ENCODE peak calls at places on chromosome 9, in seven cellular contexts. One of them, this sample, is unnamed.

GRCh38 chr9:107046692-107047091 is 183.7 kb downstream of the ZNF462 start:
- DNase-seq in cardiac fibroblast: no peak
- DNase-seq in IMR-90: no peak
- DNase-seq in mucosa of descending colon: no peak
- DNase-seq in PC-3: no peak
- DNase-seq in lower leg skin: no peak
- DNase-seq in transverse colon: no peak
- DNase-seq in this sample: peak; percentile 12

GRCh38 chr9:2461886-2462285 is 159.7 kb upstream of the VLDLR start:
- DNase-seq in cardiac fibroblast: peak; percentile 21
- DNase-seq in IMR-90: no peak
- DNase-seq in mucosa of descending colon: no peak
- DNase-seq in PC-3: no peak
- DNase-seq in lower leg skin: no peak
- DNase-seq in transverse colon: no peak
- DNase-seq in this sample: no peak

GRCh38 chr9:75588808-75589207 is 301.7 kb upstream of the PCSK5 start:
- DNase-seq in cardiac fibroblast: no peak
- DNase-seq in IMR-90: no peak
- DNase-seq in mucosa of descending colon: no peak
- DNase-seq in PC-3: peak; percentile 1
- DNase-seq in lower leg skin: no peak
- DNase-seq in transverse colon: no peak
- DNase-seq in this sample: no peak

GRCh38 chr9:78261403-78262001 is 25.6 kb downstream of the CEP78 start:
- DNase-seq in cardiac fibroblast: peak; percentile 68
- DNase-seq in IMR-90: peak; percentile 55
- DNase-seq in mucosa of descending colon: no peak
- DNase-seq in PC-3: peak; percentile 38
- DNase-seq in lower leg skin: no peak
- DNase-seq in transverse colon: no peak
- DNase-seq in this sample: peak; percentile 3

GRCh38 chr9:89680547-89681467 is 76.0 kb downstream of the GADD45G start:
- DNase-seq in cardiac fibroblast: no peak
- DNase-seq in IMR-90: no peak
- DNase-seq in mucosa of descending colon: no peak
- DNase-seq in PC-3: no peak
- DNase-seq in lower leg skin: no peak
- DNase-seq in transverse colon: no peak
- DNase-seq in this sample: no peak

GRCh38 chr9:75378036-75378435 is 289.7 kb downstream of the OSTF1 start:
- DNase-seq in cardiac fibroblast: no peak
- DNase-seq in IMR-90: no peak
- DNase-seq in mucosa of descending colon: peak; percentile 62
- DNase-seq in PC-3: no peak
- DNase-seq in lower leg skin: peak; percentile 88
- DNase-seq in transverse colon: no peak
- DNase-seq in this sample: no peak

GRCh38 chr9:6902423-6902822 is 144.7 kb downstream of the KDM4C start:
- DNase-seq in cardiac fibroblast: peak; percentile 24
- DNase-seq in IMR-90: peak; percentile 9
- DNase-seq in mucosa of descending colon: no peak
- DNase-seq in PC-3: peak; percentile 81
- DNase-seq in lower leg skin: no peak
- DNase-seq in transverse colon: no peak
- DNase-seq in this sample: no peak

GRCh38 chr9:85431396-85432102 is 310.2 kb downstream of the AGTPBP1 start:
- DNase-seq in cardiac fibroblast: no peak
- DNase-seq in IMR-90: no peak
- DNase-seq in mucosa of descending colon: no peak
- DNase-seq in PC-3: peak; percentile 89
- DNase-seq in lower leg skin: no peak
- DNase-seq in transverse colon: no peak
- DNase-seq in this sample: no peak

GRCh38 chr9:101201626-101202025 is 173.1 kb downstream of the PLPPR1 start:
- DNase-seq in cardiac fibroblast: no peak
- DNase-seq in IMR-90: no peak
- DNase-seq in mucosa of descending colon: no peak
- DNase-seq in PC-3: no peak
- DNase-seq in lower leg skin: no peak
- DNase-seq in transverse colon: no peak
- DNase-seq in this sample: no peak

GRCh38 chr9:134546231-134546731 is 95.3 kb upstream of the COL5A1 start:
- DNase-seq in cardiac fibroblast: peak; percentile 60
- DNase-seq in IMR-90: peak; percentile 26
- DNase-seq in mucosa of descending colon: peak; percentile 40
- DNase-seq in PC-3: no peak
- DNase-seq in lower leg skin: no peak
- DNase-seq in transverse colon: no peak
- DNase-seq in this sample: no peak

GRCh38 chr9:13026956-13027355 is 252.1 kb downstream of the LURAP1L start:
- DNase-seq in cardiac fibroblast: no peak
- DNase-seq in IMR-90: no peak
- DNase-seq in mucosa of descending colon: no peak
- DNase-seq in PC-3: no peak
- DNase-seq in lower leg skin: no peak
- DNase-seq in transverse colon: no peak
- DNase-seq in this sample: no peak

GRCh38 chr9:93830224-93830596 is 124.9 kb downstream of the BARX1 start:
- DNase-seq in cardiac fibroblast: no peak
- DNase-seq in IMR-90: no peak
- DNase-seq in mucosa of descending colon: no peak
- DNase-seq in PC-3: no peak
- DNase-seq in lower leg skin: no peak
- DNase-seq in transverse colon: no peak
- DNase-seq in this sample: no peak

GRCh38 chr9:123339666-123340414 is 16.2 kb upstream of the CRB2 start:
- DNase-seq in cardiac fibroblast: no peak
- DNase-seq in IMR-90: no peak
- DNase-seq in mucosa of descending colon: no peak
- DNase-seq in PC-3: peak; percentile 23
- DNase-seq in lower leg skin: no peak
- DNase-seq in transverse colon: peak; percentile 47
- DNase-seq in this sample: peak; percentile 87

GRCh38 chr9:114271556-114272510 is 51.1 kb upstream of the ORM1 start:
- DNase-seq in cardiac fibroblast: peak; percentile 46
- DNase-seq in IMR-90: peak; percentile 58
- DNase-seq in mucosa of descending colon: no peak
- DNase-seq in PC-3: peak; percentile 15
- DNase-seq in lower leg skin: no peak
- DNase-seq in transverse colon: peak; percentile 23
- DNase-seq in this sample: no peak

GRCh38 chr9:94779101-94779500 is 52.6 kb downstream of the AOPEP start:
- DNase-seq in cardiac fibroblast: no peak
- DNase-seq in IMR-90: no peak
- DNase-seq in mucosa of descending colon: no peak
- DNase-seq in PC-3: peak; percentile 19
- DNase-seq in lower leg skin: no peak
- DNase-seq in transverse colon: no peak
- DNase-seq in this sample: no peak

GRCh38 chr9:133067006-133067405 is 5.2 kb downstream of the CEL start:
- DNase-seq in cardiac fibroblast: no peak
- DNase-seq in IMR-90: no peak
- DNase-seq in mucosa of descending colon: no peak
- DNase-seq in PC-3: no peak
- DNase-seq in lower leg skin: no peak
- DNase-seq in transverse colon: no peak
- DNase-seq in this sample: no peak

GRCh38 chr9:78273761-78274160 is 23.2 kb upstream of the PSAT1 start:
- DNase-seq in cardiac fibroblast: no peak
- DNase-seq in IMR-90: peak; percentile 74
- DNase-seq in mucosa of descending colon: no peak
- DNase-seq in PC-3: no peak
- DNase-seq in lower leg skin: no peak
- DNase-seq in transverse colon: no peak
- DNase-seq in this sample: no peak

GRCh38 chr9:116877072-116877471 is 190.0 kb downstream of the TRIM32 start:
- DNase-seq in cardiac fibroblast: no peak
- DNase-seq in IMR-90: no peak
- DNase-seq in mucosa of descending colon: no peak
- DNase-seq in PC-3: no peak
- DNase-seq in lower leg skin: no peak
- DNase-seq in transverse colon: no peak
- DNase-seq in this sample: no peak

GRCh38 chr9:121743441-121744001 is 92.1 kb downstream of the DAB2IP start:
- DNase-seq in cardiac fibroblast: peak; percentile 88
- DNase-seq in IMR-90: peak; percentile 89
- DNase-seq in mucosa of descending colon: peak; percentile 86
- DNase-seq in PC-3: peak; percentile 82
- DNase-seq in lower leg skin: peak; percentile 62
- DNase-seq in transverse colon: peak; percentile 82
- DNase-seq in this sample: no peak

GRCh38 chr9:84285381-84285780 is 55.2 kb downstream of the SLC28A3 start:
- DNase-seq in cardiac fibroblast: no peak
- DNase-seq in IMR-90: no peak
- DNase-seq in mucosa of descending colon: no peak
- DNase-seq in PC-3: no peak
- DNase-seq in lower leg skin: no peak
- DNase-seq in transverse colon: no peak
- DNase-seq in this sample: no peak

GRCh38 chr9:96026655-96027213 is 151.2 kb downstream of the ERCC6L2 start:
- DNase-seq in cardiac fibroblast: no peak
- DNase-seq in IMR-90: no peak
- DNase-seq in mucosa of descending colon: no peak
- DNase-seq in PC-3: no peak
- DNase-seq in lower leg skin: no peak
- DNase-seq in transverse colon: no peak
- DNase-seq in this sample: no peak
- H3K4me3 ChIP-seq in cardiac fibroblast: no peak overlapping the region
- H3K4me3 ChIP-seq in IMR-90: no peak overlapping the region
- H3K4me3 ChIP-seq in mucosa of descending colon: no peak overlapping the region
- H3K4me3 ChIP-seq in PC-3: no peak overlapping the region
- H3K4me3 ChIP-seq in lower leg skin: no peak overlapping the region
- H3K4me3 ChIP-seq in transverse colon: no peak overlapping the region
- H3K4me3 ChIP-seq in this sample: no peak overlapping the region

GRCh38 chr9:19967567-19968459 is 179.0 kb upstream of the SLC24A2 start:
- DNase-seq in cardiac fibroblast: no peak
- DNase-seq in IMR-90: no peak
- DNase-seq in mucosa of descending colon: no peak
- DNase-seq in PC-3: no peak
- DNase-seq in lower leg skin: no peak
- DNase-seq in transverse colon: no peak
- DNase-seq in this sample: no peak
- TF ChIP-seq CTCF in cardiac fibroblast: no peak
- TF ChIP-seq CTCF in IMR-90: no peak
- TF ChIP-seq CTCF in mucosa of descending colon: no peak
- TF ChIP-seq CTCF in PC-3: peak; percentile 8
- TF ChIP-seq CTCF in lower leg skin: no peak
- TF ChIP-seq CTCF in transverse colon: no peak
- TF ChIP-seq CTCF in this sample: no peak

GRCh38 chr9:137096785-137097546 is 10.2 kb downstream of the MAN1B1 start:
- DNase-seq in cardiac fibroblast: no peak
- DNase-seq in IMR-90: no peak
- DNase-seq in mucosa of descending colon: no peak
- DNase-seq in PC-3: no peak
- DNase-seq in lower leg skin: no peak
- DNase-seq in transverse colon: no peak
- DNase-seq in this sample: no peak

GRCh38 chr9:137097761-137098462 is 11.1 kb downstream of the MAN1B1 start:
- DNase-seq in cardiac fibroblast: no peak
- DNase-seq in IMR-90: no peak
- DNase-seq in mucosa of descending colon: no peak
- DNase-seq in PC-3: no peak
- DNase-seq in lower leg skin: no peak
- DNase-seq in transverse colon: no peak
- DNase-seq in this sample: no peak

GRCh38 chr9:137099231-137099630 is 12.4 kb downstream of the MAN1B1 start:
- DNase-seq in cardiac fibroblast: no peak
- DNase-seq in IMR-90: no peak
- DNase-seq in mucosa of descending colon: no peak
- DNase-seq in PC-3: no peak
- DNase-seq in lower leg skin: no peak
- DNase-seq in transverse colon: no peak
- DNase-seq in this sample: no peak

DNA sequence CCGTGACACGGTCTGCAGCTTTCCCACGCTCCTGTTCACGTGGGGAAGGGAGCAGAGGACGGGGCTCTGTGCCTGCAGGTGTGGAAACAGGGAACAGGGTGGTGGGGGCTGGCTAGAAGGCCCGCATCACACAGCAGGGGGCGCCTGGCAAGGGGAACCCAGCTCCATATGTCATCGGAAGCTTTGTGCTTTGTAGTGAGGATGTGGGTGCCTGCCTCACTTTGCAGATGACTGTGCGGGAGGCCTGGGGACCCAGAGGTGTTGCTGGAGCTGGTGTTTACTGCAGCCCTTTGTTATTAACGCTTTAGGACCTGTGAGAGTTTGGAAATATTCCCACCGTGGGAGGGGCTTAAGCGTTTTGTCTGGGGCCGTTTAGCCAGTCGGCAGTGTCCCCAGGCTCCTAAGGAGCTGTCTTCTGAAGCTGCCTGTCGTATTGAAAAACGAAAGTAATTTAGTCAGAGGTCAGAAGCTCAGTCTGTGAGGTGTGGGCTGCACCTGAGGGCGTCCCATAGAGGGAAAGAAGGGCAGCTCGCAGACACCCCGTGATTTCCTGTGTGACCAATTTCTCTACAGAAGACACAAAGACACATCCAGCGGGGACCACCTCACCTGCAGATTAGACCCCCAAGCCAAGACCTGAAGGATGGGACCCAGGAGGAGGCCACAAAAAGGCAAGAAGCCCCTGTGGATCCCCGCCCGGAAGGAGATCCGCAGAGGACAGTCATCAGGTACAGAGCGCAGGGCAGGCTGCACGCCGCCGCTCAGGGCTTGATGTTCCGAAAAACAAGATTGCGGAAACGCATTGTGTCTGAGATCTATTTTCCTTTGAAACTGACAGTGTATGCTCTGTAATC is 9.1 kb downstream of the MAN1B1 start:
- DNase-seq in cardiac fibroblast: no peak
- DNase-seq in IMR-90: no peak
- DNase-seq in mucosa of descending colon: peak; percentile 75
- DNase-seq in PC-3: no peak
- DNase-seq in lower leg skin: no peak
- DNase-seq in transverse colon: peak; percentile 64
- DNase-seq in this sample: peak; percentile 53
- H3K4me3 ChIP-seq in cardiac fibroblast: no peak overlapping the region
- H3K4me3 ChIP-seq in IMR-90: no peak overlapping the region
- H3K4me3 ChIP-seq in mucosa of descending colon: no peak overlapping the region
- H3K4me3 ChIP-seq in PC-3: no peak overlapping the region
- H3K4me3 ChIP-seq in lower leg skin: no peak overlapping the region
- H3K4me3 ChIP-seq in transverse colon: no peak overlapping the region
- H3K4me3 ChIP-seq in this sample: peak overlapping the region; percentile 20

DNA sequence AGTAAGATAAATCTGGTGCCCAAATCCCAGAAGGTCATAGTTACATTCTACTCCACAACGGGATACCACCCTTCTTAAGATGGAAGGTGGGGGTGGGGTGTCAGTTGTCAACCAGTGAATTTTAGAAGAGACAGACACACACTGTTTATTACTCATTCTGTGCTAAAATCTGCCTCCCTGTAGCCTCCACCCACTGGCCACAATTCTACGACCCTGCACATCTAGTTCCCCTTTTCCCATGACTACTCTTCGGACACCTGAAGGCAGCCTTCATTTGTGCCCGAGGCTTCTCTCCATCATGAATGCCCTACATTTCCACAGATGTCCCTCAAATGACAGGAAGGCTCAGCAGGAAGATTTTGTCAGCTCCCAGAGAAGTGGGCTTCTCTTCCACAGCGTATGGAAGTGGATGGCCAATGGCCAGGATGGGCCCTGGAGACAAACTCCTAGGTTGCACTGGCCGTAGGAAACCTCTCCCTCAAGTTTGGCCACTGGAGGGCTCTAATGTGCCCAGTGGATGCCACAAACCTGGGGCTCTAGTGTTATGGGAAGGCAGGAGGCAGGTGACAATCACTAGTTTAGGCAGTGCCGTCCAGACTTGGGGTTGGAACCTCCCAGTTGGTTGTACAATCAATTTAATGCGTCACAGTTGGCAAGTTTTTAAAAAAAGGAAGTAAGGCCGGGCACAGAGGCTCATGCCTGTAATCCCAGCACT is 46.6 kb downstream of the PTPN3 start:
- DNase-seq in cardiac fibroblast: no peak
- DNase-seq in IMR-90: no peak
- DNase-seq in mucosa of descending colon: no peak
- DNase-seq in PC-3: peak; percentile 17
- DNase-seq in lower leg skin: no peak
- DNase-seq in transverse colon: no peak
- DNase-seq in this sample: no peak
- TF ChIP-seq CTCF in cardiac fibroblast: peak; percentile 11
- TF ChIP-seq CTCF in IMR-90: no peak
- TF ChIP-seq CTCF in mucosa of descending colon: no peak
- TF ChIP-seq CTCF in PC-3: peak; percentile 34
- TF ChIP-seq CTCF in lower leg skin: no peak
- TF ChIP-seq CTCF in transverse colon: no peak
- TF ChIP-seq CTCF in this sample: peak; percentile 18